ENCODE peak calls at places on chromosomes 4 and X, in four cellular contexts. A is K562, J is HepG2, D is SK-N-SH. C is an unnamed sample.

GRCh38 chr4:169293343-169294176 is 22.8 kb upstream of the SH3RF1 start:
- DNase-seq in A (no peak), J (no peak), D (no peak), C (peak)

GRCh38 chrX:118117069-118117405 is 427 bp upstream of the KLHL13 start:
- DNase-seq in A (no peak), J (no peak), D (no peak), C (no peak)

GRCh38 chrX:53584891-53585290 is 101.6 kb downstream of the HUWE1 start:
- DNase-seq in A (no peak), J (no peak), D (no peak), C (no peak)

GRCh38 chrX:64977830-64978229 is 1.6 kb upstream of the ZC4H2 start:
- DNase-seq in A (no peak), J (peak), D (no peak), C (no peak)

GRCh38 chrX:11533211-11533651 is 132.5 kb downstream of the ARHGAP6 start:
- DNase-seq in A (peak), J (peak), D (peak), C (peak)

GRCh38 chrX:48540015-48540350 is 469 bp downstream of the TBC1D25 start:
- DNase-seq in A (peak), J (peak), D (peak), C (no peak)

GRCh38 chr4:76232681-76233080 is 18.8 kb upstream of the FAM47E start:
- DNase-seq in A (no peak), J (no peak), D (no peak), C (no peak)

GRCh38 chr4:87896020-87896621 is 63.4 kb downstream of the MEPE start:
- DNase-seq in A (no peak), J (peak), D (no peak), C (peak)

GRCh38 chr4:155787113-155787710 is 28.4 kb downstream of the GUCY1B1 start:
- DNase-seq in A (no peak), J (peak), D (peak), C (peak)

GRCh38 chr4:19999775-20000414 is 251.8 kb upstream of the SLIT2 start:
- DNase-seq in A (no peak), J (no peak), D (peak), C (no peak)

GRCh38 chr4:3531306-3531886 is 826 bp downstream of the LRPAP1 start:
- DNase-seq in A (no peak), J (no peak), D (no peak), C (peak)

GRCh38 chr4:1895489-1895888 is 24.3 kb downstream of the NSD2 start:
- DNase-seq in A (no peak), J (no peak), D (no peak), C (no peak)

GRCh38 chr4:73850261-73850970 is 2.7 kb upstream of the PF4V1 start:
- DNase-seq in A (no peak), J (no peak), D (no peak), C (no peak)

GRCh38 chrX:103211012-103211715 is 3.7 kb upstream of the BEX4 start:
- DNase-seq in A (no peak), J (peak), D (peak), C (peak)

GRCh38 chrX:103212749-103213457 is 2.0 kb upstream of the BEX4 start:
- DNase-seq in A (no peak), J (no peak), D (no peak), C (no peak)

GRCh38 chrX:103215037-103215767 is at the start of gene BEX4:
- DNase-seq in A (peak), J (no peak), D (peak), C (peak)

GRCh38 chrX:103220511-103221406 is 5.9 kb downstream of the BEX4 start:
- DNase-seq in A (no peak), J (no peak), D (no peak), C (no peak)

DNA sequence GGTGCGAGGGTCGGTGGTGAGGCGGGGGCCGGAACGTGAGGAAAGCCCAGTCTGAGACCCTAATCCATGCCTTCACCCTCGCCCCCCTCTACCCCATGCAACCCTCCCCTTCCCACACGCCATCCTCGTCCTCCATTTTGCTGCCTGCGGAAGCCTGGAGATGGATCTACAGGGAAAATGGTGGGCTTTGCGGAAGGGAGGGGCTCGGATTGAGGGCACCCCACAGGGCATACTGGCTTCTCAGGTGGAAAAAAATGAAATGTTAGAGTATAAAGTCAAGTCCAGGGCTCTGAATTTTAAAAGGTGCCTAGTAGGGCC is 819 bp downstream of the BEX4 start:
- DNase-seq in A (no peak), J (no peak), D (peak), C (no peak)
- TF ChIP-seq GABPA in A (no peak), J (no peak), D (no peak), C (no peak)

DNA sequence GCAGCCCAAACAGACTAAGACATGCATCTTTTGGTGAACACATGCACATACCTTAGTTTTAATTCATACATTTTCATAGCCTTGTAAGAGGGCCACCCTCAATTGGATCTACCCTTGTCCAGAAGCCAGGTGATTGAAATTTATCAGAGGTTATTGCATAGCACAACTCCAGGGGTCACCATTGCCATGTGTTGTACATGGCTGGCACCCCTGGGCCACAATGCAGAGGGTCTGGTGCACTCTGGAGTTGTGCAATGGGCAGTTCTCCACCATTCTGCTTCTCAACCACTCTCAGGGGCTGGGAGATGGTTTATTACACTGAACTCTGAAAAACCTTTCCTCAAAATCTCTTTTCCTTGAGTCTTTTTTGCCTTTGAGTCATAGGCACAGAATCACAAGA is 184.4 kb upstream of the CXorf66 start:
- DNase-seq in A (no peak), J (no peak), D (no peak), C (no peak)
- TF ChIP-seq CTCF in A (no peak), J (no peak), D (no peak), C (no peak)

GRCh38 chr4:148026022-148026421 is 294.1 kb downstream of the ARHGAP10 start:
- DNase-seq in A (no peak), J (no peak), D (no peak), C (no peak)

GRCh38 chr4:148034821-148035220 is 302.9 kb downstream of the ARHGAP10 start:
- DNase-seq in A (no peak), J (no peak), D (no peak), C (no peak)

GRCh38 chr4:148029781-148030180 is 297.9 kb downstream of the ARHGAP10 start:
- DNase-seq in A (no peak), J (no peak), D (no peak), C (no peak)

DNA sequence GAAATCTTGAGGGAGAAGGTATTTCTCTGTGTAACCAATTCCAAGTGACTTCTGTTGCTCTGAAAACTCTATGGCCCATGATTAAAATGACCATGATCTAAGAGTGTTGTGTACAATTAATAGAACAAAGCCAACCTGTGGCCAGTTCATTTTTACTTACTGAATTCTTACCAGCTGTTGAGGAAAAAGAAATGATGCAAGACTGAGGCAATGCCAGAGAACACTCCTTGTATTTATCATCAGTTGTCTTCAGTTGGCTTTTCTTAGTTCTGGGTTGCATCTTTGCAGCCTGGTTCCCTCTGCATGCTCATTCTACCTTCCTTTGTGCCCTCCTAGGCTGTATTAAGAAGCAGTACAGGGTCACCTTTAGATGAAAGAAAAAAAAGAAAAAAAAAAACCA is 298.6 kb downstream of the ARHGAP10 start:
- DNase-seq in A (no peak), J (no peak), D (no peak), C (peak)
- TF ChIP-seq GABPA in A (no peak), J (no peak), D (no peak), C (no peak)

GRCh38 chr4:153465583-153465921 is 608 bp upstream of the TMEM131L start:
- DNase-seq in A (peak), J (peak), D (peak), C (peak)
- TF ChIP-seq CTCF in A (no peak), J (no peak), D (peak), C (no peak)

DNA sequence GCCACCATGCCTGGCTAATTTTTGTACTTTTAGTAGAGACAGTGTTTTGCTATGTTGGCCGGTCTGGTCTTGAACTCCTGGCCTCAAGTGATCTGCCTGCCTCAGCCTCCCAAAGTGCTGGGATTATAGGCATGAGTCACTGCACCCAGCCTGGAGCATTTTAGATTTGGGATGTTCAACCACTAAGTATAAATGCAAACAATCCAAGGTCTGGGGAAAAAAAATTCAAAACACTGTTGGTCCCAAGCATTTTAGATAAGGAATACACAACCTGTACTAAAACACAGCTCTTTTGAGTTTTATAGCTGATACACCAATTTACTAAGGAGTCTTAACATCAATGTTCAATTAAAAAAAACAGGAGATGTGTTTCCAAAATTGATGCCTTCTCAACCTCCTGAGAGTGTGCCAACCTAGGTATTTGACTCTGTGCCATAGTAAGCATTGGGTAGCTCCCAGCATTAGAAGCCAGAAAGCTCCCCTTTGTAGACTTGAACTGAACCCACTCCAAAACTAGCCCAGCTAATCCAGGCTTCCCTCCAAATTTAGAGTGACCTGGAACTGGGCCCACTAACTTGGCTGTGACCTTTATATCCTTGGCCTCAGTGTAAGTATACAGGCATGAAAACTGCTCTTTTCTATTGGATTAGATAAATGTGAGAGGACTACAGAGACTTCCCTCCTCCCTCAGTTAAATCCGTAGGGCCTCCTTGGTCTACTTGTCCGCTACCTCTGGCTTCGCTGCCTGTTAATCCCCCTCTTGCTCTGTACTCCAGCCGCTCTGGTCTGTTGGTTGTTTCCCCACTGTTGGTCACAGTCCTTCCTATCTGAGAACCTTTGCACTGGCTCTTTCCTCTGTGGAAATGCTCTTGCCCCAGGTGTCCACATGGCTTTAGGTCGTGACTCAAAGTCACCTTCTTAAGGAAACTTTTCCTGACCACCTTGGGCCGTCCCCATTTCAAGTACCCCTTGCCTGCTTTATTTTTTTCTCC is 77.6 kb downstream of the CCKAR start:
- DNase-seq in A (no peak), J (no peak), D (no peak), C (no peak)
- TF ChIP-seq GABPA in A (no peak), J (no peak), D (no peak), C (no peak)

GRCh38 chr4:89166971-89167475 is 55.7 kb downstream of the TIGD2 start:
- DNase-seq in A (no peak), J (no peak), D (no peak), C (no peak)

GRCh38 chr4:89174784-89175183 is 63.5 kb downstream of the TIGD2 start:
- DNase-seq in A (no peak), J (no peak), D (no peak), C (no peak)

GRCh38 chr4:89173336-89174090 is 62.2 kb downstream of the TIGD2 start:
- DNase-seq in A (no peak), J (no peak), D (no peak), C (no peak)

GRCh38 chr4:89172865-89173264 is 61.5 kb downstream of the TIGD2 start:
- DNase-seq in A (no peak), J (peak), D (no peak), C (no peak)

DNA sequence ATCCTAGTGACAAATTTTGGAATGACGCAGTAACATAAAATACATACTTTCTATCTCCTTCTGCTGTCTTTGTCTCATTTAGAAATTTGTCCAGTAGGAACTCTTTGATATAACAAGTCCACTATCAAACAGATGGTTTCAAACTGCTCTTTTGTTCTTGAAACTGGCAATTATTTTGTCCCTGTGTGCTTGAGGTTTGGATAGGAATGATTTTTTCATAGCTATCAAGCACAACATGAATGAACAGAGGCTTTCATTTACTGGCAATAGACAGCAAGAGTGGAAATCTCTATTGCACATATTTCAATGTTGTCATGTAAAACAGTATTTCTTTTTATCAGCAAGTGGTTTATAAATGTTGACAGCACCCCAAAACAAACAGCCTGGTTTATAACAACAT is 59.8 kb downstream of the TIGD2 start:
- DNase-seq in A (no peak), J (no peak), D (no peak), C (no peak)
- TF ChIP-seq CTCF in A (no peak), J (no peak), D (no peak), C (no peak)

GRCh38 chrX:8743126-8743732 is 11.3 kb upstream of the ANOS1 start:
- DNase-seq in A (peak), J (peak), D (peak), C (no peak)

GRCh38 chrX:8738588-8739189 is 6.8 kb upstream of the ANOS1 start:
- DNase-seq in A (peak), J (peak), D (peak), C (peak)

GRCh38 chrX:8737883-8738282 is 5.9 kb upstream of the ANOS1 start:
- DNase-seq in A (no peak), J (no peak), D (no peak), C (no peak)

GRCh38 chrX:8741981-8742380 is 10.0 kb upstream of the ANOS1 start:
- DNase-seq in A (no peak), J (no peak), D (no peak), C (no peak)
- TF ChIP-seq GABPA in A (no peak), J (no peak), D (no peak), C (no peak)

DNA sequence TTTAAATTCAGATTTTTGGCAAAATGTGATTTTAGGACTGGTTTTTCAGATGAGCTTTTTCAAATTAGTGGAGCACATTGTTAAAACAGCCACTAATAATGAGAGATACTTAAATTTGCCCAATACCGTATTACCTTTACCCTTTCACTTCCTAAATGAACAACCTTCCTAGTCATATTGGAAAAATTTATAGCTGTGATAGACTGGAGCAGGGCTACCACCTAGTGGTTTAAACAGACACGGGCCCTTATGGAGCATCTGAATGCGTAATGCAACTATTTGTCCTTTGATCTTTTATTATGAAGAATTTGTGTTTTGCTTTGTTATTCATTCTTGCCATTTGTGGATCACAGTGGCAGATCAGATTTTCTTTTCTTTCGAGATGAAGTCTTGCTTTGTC is 72.7 kb downstream of the KDM6A start:
- DNase-seq in A (peak), J (peak), D (no peak), C (peak)
- TF ChIP-seq CTCF in A (peak), J (peak), D (no peak), C (no peak)

C was measured in HL-60.